ENCODE peak calls at places on chromosomes 6 and 20, in four cellular contexts. A is lower lobe of right lung, P is AG10803, T is AG04450. I is an unnamed sample.
A peak's percentile ranks its signal among the peaks of the same experiment; 100 is the strongest.

GRCh38 chr6:161547617-161548016 is 273.8 kb upstream of the AGPAT4 start:
- DNase-seq in P (peak; percentile 39), T (no peak), A (no peak), I (no peak)

GRCh38 chr6:2875840-2876207 is 27.3 kb downstream of the SERPINB9 start:
- DNase-seq in A (peak; percentile 67), T (no peak), P (no peak), I (no peak)

GRCh38 chr6:72260489-72260888 is 361.4 kb upstream of the KCNQ5 start:
- DNase-seq in T (no peak), P (peak; percentile 18), A (no peak), I (no peak)

GRCh38 chr20:9015984-9016324 is 52.9 kb upstream of the PLCB4 start:
- DNase-seq in T (no peak), A (no peak), P (peak; percentile 93), I (no peak)

GRCh38 chr20:57620274-57620990 is at the start of gene ZBP1:
- DNase-seq in P (no peak), T (no peak), A (peak; percentile 69), I (peak; percentile 27)

GRCh38 chr20:5222919-5223634 is 93.7 kb downstream of the PROKR2 start:
- DNase-seq in P (peak; percentile 69), T (peak; percentile 30), A (peak; percentile 67), I (peak; percentile 23)

GRCh38 chr6:143823463-143824006 is 19.6 kb upstream of the LTV1 start:
- DNase-seq in T (no peak), P (peak; percentile 19), A (no peak), I (no peak)

GRCh38 chr20:34874094-34874654 is 1.5 kb upstream of the GGT7 start:
- DNase-seq in P (peak; percentile 87), T (peak; percentile 74), A (peak; percentile 70), I (peak; percentile 78)

GRCh38 chr6:143328885-143329284 is 121.6 kb downstream of the ADAT2 start:
- DNase-seq in T (no peak), P (no peak), A (no peak), I (no peak)

GRCh38 chr20:63418617-63419016 is 53.8 kb downstream of the KCNQ2 start:
- DNase-seq in P (no peak), T (no peak), A (no peak), I (no peak)

GRCh38 chr6:133899556-133899955 is 10.6 kb downstream of the TCF21 start:
- DNase-seq in T (no peak), A (no peak), P (peak; percentile 69), I (no peak)

GRCh38 chr6:16437095-16437494 is 198.7 kb downstream of the GMPR start:
- DNase-seq in P (no peak), A (no peak), T (no peak), I (no peak)

GRCh38 chr6:29474996-29475395 is 12.8 kb downstream of the MAS1L start:
- DNase-seq in A (no peak), P (no peak), T (no peak), I (no peak)

GRCh38 chr6:15962449-15962764 is 166.5 kb upstream of the MYLIP start:
- DNase-seq in P (peak; percentile 95), T (no peak), A (no peak), I (no peak)

GRCh38 chr20:50242863-50243609 is 52.4 kb downstream of the CEBPB start:
- DNase-seq in T (no peak), A (no peak), P (no peak), I (peak; percentile 44)

GRCh38 chr6:30100585-30101422 is 12.1 kb downstream of the TRIM31 start:
- DNase-seq in P (no peak), T (no peak), A (peak; percentile 75), I (peak; percentile 54)

GRCh38 chr6:90194371-90194841 is 102.2 kb downstream of the BACH2 start:
- DNase-seq in T (peak; percentile 71), A (no peak), P (peak; percentile 70), I (no peak)

GRCh38 chr20:57381596-57382503 is 9.3 kb upstream of the RBM38 start:
- DNase-seq in P (peak; percentile 71), T (peak; percentile 34), A (peak; percentile 85), I (peak; percentile 79)

GRCh38 chr20:58705525-58705924 is 12.9 kb downstream of the NPEPL1 start:
- DNase-seq in A (no peak), T (no peak), P (no peak), I (no peak)

GRCh38 chr20:31708839-31709534 is 13.7 kb downstream of the BCL2L1 start:
- DNase-seq in P (no peak), A (no peak), T (no peak), I (no peak)
- TF ChIP-seq CTCF in P (no peak), A (no peak), T (no peak), I (no peak)

DNA sequence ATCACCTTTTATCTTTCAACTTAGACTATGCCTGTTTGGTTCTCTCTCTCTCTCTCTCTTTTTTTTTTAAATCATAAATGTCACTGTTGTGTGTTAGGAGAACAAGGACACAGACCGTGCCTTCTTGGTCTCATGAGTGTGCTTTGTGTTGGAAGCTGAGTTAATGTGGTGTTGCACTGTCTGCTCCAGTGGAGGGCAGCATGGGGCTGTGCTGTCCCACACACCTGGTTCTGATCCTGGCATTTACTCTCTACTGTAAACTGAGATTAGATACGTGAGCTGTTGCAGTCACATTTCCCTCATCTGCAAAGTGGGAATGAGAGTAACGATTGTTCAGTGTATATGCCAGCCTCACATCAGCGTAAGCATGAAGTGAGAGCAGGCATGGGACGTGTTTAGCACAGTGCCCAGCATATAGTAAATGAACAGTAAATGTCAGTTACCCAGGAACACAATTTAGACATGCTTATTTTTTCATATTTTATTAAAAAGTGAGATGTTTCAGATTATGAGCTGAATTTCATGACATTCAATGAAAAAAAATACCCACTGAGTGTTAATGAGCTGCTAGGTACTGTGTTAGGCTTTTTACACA is 161.1 kb downstream of the FARS2 start:
- DNase-seq in A (no peak), T (peak; percentile 21), P (peak; percentile 54), I (peak; percentile 19)
- TF ChIP-seq CTCF in A (peak; percentile 29), T (peak; percentile 78), P (peak; percentile 87), I (no peak)

GRCh38 chr6:55545791-55546190 is 33.2 kb downstream of the HMGCLL1 start:
- DNase-seq in P (no peak), T (no peak), A (no peak), I (no peak)

GRCh38 chr6:55541024-55541423 is 38.0 kb downstream of the HMGCLL1 start:
- DNase-seq in P (no peak), A (no peak), T (no peak), I (no peak)

GRCh38 chr6:55543633-55544309 is 35.2 kb downstream of the HMGCLL1 start:
- DNase-seq in P (no peak), T (no peak), A (no peak), I (no peak)
- TF ChIP-seq CTCF in P (no peak), T (peak; percentile 23), A (no peak), I (no peak)

GRCh38 chr20:2756056-2756611 is 44.3 kb downstream of the CPXM1 start:
- DNase-seq in A (no peak), T (peak; percentile 27), P (peak; percentile 35), I (no peak)
- TF ChIP-seq CTCF in A (peak; percentile 44), T (peak; percentile 85), P (peak; percentile 87), I (peak; percentile 57)

GRCh38 chr20:43838703-43839060 is 76.0 kb upstream of the TOX2 start:
- DNase-seq in P (no peak), T (no peak), A (no peak), I (no peak)

GRCh38 chr20:43837856-43838702 is 76.6 kb upstream of the TOX2 start:
- DNase-seq in A (no peak), T (no peak), P (no peak), I (no peak)

GRCh38 chr20:43842126-43843020 is 72.3 kb upstream of the TOX2 start:
- DNase-seq in A (no peak), T (no peak), P (no peak), I (no peak)

GRCh38 chr20:43839793-43840199 is 74.9 kb upstream of the TOX2 start:
- DNase-seq in P (no peak), A (no peak), T (no peak), I (no peak)

GRCh38 chr20:43840382-43841070 is 74.1 kb upstream of the TOX2 start:
- DNase-seq in T (no peak), A (no peak), P (no peak), I (no peak)
- TF ChIP-seq CTCF in T (peak; percentile 56), A (no peak), P (peak; percentile 35), I (no peak)

GRCh38 chr6:17446713-17447112 is 53.3 kb downstream of the CAP2 start:
- DNase-seq in P (no peak), A (no peak), T (no peak), I (no peak)
- TF ChIP-seq CTCF in P (no peak), A (no peak), T (no peak), I (no peak)

GRCh38 chr20:33518071-33518470 is 28.2 kb downstream of the CBFA2T2 start:
- DNase-seq in P (peak; percentile 70), A (no peak), T (no peak), I (no peak)

GRCh38 chr20:33516882-33517281 is 27.0 kb downstream of the CBFA2T2 start:
- DNase-seq in P (peak; percentile 33), A (no peak), T (no peak), I (no peak)

GRCh38 chr20:33521461-33521860 is 31.6 kb downstream of the CBFA2T2 start:
- DNase-seq in P (no peak), T (no peak), A (no peak), I (no peak)

GRCh38 chr20:33515569-33516216 is 25.8 kb downstream of the CBFA2T2 start:
- DNase-seq in A (no peak), T (no peak), P (no peak), I (no peak)
- TF ChIP-seq CTCF in A (no peak), T (peak; percentile 43), P (peak; percentile 32), I (no peak)

DNA sequence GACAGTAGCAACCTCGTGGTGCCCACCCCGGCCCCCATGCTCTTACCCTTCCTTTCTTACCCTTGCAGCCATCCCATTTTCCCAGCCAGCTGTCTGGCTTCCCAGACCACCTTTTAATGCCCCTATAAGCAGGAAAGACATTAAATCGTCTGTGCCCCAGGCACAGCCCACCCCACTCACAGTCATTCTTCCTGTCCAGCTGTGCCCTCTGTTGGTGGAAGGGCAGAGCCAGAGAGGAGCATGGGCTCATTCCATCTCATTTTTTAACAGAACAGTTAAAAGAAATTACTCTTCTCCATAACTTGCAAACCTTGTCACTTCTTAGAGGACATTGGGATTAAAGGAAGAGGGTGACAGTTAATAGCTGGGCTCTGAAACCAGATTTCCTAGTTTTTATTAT is 240.5 kb downstream of the NRN1 start:
- DNase-seq in P (peak; percentile 8), A (no peak), T (no peak), I (no peak)
- TF ChIP-seq CTCF in P (peak; percentile 49), A (peak; percentile 8), T (peak; percentile 42), I (no peak)

GRCh38 chr6:56842602-56843475 is 112.1 kb upstream of the BEND6 start:
- DNase-seq in P (peak; percentile 51), A (peak; percentile 60), T (no peak), I (no peak)

GRCh38 chr6:56841751-56842150 is 113.2 kb upstream of the BEND6 start:
- DNase-seq in P (no peak), A (no peak), T (no peak), I (no peak)

GRCh38 chr6:56845027-56845426 is 109.9 kb upstream of the BEND6 start:
- DNase-seq in A (no peak), T (no peak), P (no peak), I (no peak)

GRCh38 chr6:56841372-56841749 is 113.5 kb upstream of the BEND6 start:
- DNase-seq in A (no peak), T (no peak), P (no peak), I (no peak)

GRCh38 chr6:56843476-56844349 is 111.2 kb upstream of the BEND6 start:
- DNase-seq in T (no peak), P (peak; percentile 77), A (peak; percentile 81), I (peak; percentile 20)
- TF ChIP-seq CTCF in T (peak; percentile 61), P (peak; percentile 49), A (peak; percentile 61), I (no peak)